ENCODE peak calls at places on chromosomes 7 and 10, in five cellular contexts. V, G, D, B and O are unnamed samples.

GRCh38 chr7:375491-375821 is 85.5 kb downstream of the FOXL3 start:
- DNase-seq in V (peak), G (peak), D (no peak), B (peak), O (no peak)

GRCh38 chr7:51314041-51314440 is 2.6 kb downstream of the COBL start:
- DNase-seq in B (no peak), D (no peak), G (no peak), V (no peak), O (no peak)

GRCh38 chr7:1700086-1700485 is 30.0 kb downstream of the ELFN1 start:
- DNase-seq in G (no peak), D (no peak), V (no peak), B (no peak), O (peak)

GRCh38 chr7:94179466-94179865 is 175.3 kb upstream of the BET1 start:
- DNase-seq in V (no peak), G (no peak), B (no peak), D (no peak), O (no peak)

GRCh38 chr10:62057359-62057758 is 155.9 kb downstream of the ARID5B start:
- DNase-seq in G (no peak), V (no peak), B (no peak), D (no peak), O (no peak)

GRCh38 chr10:34228066-34228465 is 587.0 kb downstream of the PARD3 start:
- DNase-seq in B (no peak), G (no peak), V (no peak), D (no peak), O (no peak)

GRCh38 chr7:134553976-134554375 is 5.1 kb downstream of the AKR1B15 start:
- DNase-seq in B (no peak), G (no peak), V (no peak), D (peak), O (no peak)

GRCh38 chr7:40299097-40299496 is 164.3 kb downstream of the SUGCT start:
- DNase-seq in V (no peak), D (no peak), B (no peak), G (no peak), O (no peak)

GRCh38 chr7:124764847-124765400 is 668 bp downstream of the GPR37 start:
- DNase-seq in V (no peak), G (peak), B (peak), D (peak), O (no peak)

GRCh38 chr7:152667900-152668440 is 8.0 kb downstream of the XRCC2 start:
- DNase-seq in G (no peak), V (no peak), D (no peak), B (no peak), O (no peak)

GRCh38 chr7:7329321-7329720 is 147.0 kb downstream of the C1GALT1 start:
- DNase-seq in V (no peak), B (no peak), G (no peak), D (no peak), O (no peak)

GRCh38 chr10:91552706-91553105 is 80.2 kb downstream of the PPP1R3C start:
- DNase-seq in G (no peak), D (no peak), V (no peak), B (no peak), O (no peak)

GRCh38 chr7:102272075-102272916 is 14.4 kb upstream of the SH2B2 start:
- DNase-seq in B (peak), D (peak), G (peak), V (peak), O (no peak)

GRCh38 chr7:43491123-43491522 is 91.8 kb upstream of the STK17A start:
- DNase-seq in D (no peak), G (no peak), B (no peak), V (no peak), O (no peak)

GRCh38 chr10:8594176-8594575 is 539.7 kb downstream of the GATA3 start:
- DNase-seq in B (no peak), G (no peak), D (no peak), V (no peak), O (no peak)

GRCh38 chr7:146249272-146249671 is 132.7 kb downstream of the CNTNAP2 start:
- DNase-seq in B (no peak), V (no peak), G (no peak), D (no peak), O (no peak)

GRCh38 chr10:15106352-15107013 is 9.3 kb downstream of the RPP38 start:
- DNase-seq in B (peak), V (no peak), D (peak), G (peak), O (no peak)

GRCh38 chr7:132254455-132254854 is 321.8 kb downstream of the PLXNA4 start:
- DNase-seq in G (no peak), D (no peak), B (no peak), V (no peak), O (no peak)

GRCh38 chr7:132257253-132257652 is 319.0 kb downstream of the PLXNA4 start:
- DNase-seq in G (no peak), D (no peak), V (no peak), B (no peak), O (no peak)

GRCh38 chr7:132255084-132255483 is 321.2 kb downstream of the PLXNA4 start:
- DNase-seq in D (no peak), V (no peak), G (no peak), B (no peak), O (no peak)

GRCh38 chr7:132256721-132257212 is 319.5 kb downstream of the PLXNA4 start:
- DNase-seq in B (no peak), V (no peak), D (no peak), G (no peak), O (no peak)

DNA sequence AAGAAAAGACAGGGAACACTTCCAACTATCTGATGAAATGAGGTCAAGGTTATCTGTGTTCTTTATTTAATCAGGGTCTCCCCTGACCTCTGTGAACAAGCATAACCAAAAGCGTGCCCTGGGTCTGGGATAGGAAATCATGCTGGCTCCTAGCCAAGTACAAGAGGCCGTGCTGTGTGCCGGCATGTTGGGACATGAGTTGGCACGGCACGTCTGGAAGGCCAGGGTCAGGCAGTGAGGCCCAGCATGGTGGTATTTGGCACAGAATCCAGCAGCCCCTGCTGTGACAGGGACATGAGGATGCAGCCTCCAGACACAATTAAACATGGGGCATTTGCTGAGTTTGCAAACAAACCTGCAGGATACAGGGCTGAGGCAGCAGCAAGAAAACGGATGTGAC is 320.4 kb downstream of the PLXNA4 start:
- DNase-seq in B (no peak), G (no peak), D (no peak), V (no peak), O (no peak)
- TF ChIP-seq CTCF in B (no peak), G (no peak), D (no peak), V (no peak), O (no peak)

GRCh38 chr10:35501923-35502322 is 103.2 kb upstream of the GJD4 start:
- DNase-seq in G (no peak), D (no peak), B (no peak), V (no peak), O (no peak)
- TF ChIP-seq CTCF in G (no peak), D (no peak), B (no peak), V (no peak), O (peak)

GRCh38 chr7:38211486-38211885 is 33.4 kb downstream of the STARD3NL start:
- DNase-seq in V (no peak), D (no peak), G (no peak), B (no peak), O (no peak)
- TF ChIP-seq CTCF in V (no peak), D (no peak), G (no peak), B (no peak), O (no peak)

GRCh38 chr7:46852795-46853194 is 729.1 kb downstream of the TNS3 start:
- DNase-seq in V (no peak), D (no peak), B (no peak), G (no peak), O (no peak)

GRCh38 chr7:46853451-46853850 is 728.5 kb downstream of the TNS3 start:
- DNase-seq in G (no peak), V (no peak), B (no peak), D (no peak), O (no peak)

GRCh38 chr7:46855851-46856250 is 726.1 kb downstream of the TNS3 start:
- DNase-seq in B (no peak), G (no peak), V (no peak), D (no peak), O (no peak)

GRCh38 chr7:46850563-46851325 is 731.2 kb downstream of the TNS3 start:
- DNase-seq in D (no peak), V (no peak), G (no peak), B (no peak), O (no peak)

DNA sequence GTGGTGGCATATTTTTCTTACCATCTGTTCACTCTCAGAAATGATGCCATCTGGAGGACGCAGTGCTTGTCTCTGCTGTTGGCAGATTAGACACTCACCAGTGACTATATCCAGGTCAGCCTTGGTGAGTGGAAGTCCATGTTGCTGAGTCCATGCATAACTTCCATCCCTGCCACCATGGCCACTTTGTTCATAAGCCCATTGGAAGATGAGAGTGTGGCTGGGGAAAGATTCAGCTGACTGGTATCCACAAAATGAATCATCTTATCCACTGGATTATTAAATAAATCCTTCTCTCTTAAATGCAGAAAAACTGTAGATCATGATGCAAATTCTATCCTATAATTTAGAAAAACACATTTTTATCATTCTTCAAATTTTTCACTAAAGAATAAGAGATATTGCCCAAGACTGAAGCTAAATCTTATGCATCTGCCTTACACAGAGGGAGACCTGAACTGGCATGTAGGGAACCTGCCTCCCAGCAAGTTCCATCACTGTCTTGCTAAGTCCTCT is 726.9 kb downstream of the TNS3 start:
- DNase-seq in V (no peak), G (no peak), D (no peak), B (no peak), O (no peak)
- TF ChIP-seq CTCF in V (no peak), G (no peak), D (no peak), B (no peak), O (peak)

DNA sequence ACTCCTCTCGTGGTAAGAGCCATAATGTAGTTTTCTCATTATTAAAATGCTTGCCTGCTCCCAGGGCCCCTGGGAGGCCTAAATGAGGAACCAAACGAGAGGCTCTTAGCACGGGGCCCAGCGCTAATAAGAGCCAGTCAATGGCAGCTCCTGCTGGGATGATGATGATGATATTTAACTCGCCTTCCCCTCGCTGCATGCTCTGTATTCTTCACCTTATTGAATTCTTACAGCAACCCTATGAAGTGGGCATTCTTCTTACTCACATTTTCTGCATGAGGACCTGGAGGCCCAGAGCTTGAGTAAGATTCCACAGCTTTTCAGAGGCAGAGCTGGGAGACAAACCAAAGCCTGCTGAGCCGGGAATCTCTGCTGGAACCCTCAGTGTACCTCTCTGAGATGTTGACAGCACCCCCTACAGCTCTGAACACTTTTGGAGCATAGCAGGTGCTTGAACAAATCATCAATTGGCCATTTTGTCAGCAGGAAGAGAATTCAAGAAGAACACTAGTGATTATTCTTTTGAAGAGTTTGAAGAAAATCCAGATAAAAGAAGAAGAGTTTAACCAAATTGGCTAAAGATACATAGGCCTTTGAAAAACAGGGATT is 93.1 kb upstream of the HABP2 start:
- DNase-seq in G (no peak), D (no peak), V (no peak), B (no peak), O (no peak)
- TF ChIP-seq CTCF in G (no peak), D (no peak), V (no peak), B (no peak), O (no peak)

DNA sequence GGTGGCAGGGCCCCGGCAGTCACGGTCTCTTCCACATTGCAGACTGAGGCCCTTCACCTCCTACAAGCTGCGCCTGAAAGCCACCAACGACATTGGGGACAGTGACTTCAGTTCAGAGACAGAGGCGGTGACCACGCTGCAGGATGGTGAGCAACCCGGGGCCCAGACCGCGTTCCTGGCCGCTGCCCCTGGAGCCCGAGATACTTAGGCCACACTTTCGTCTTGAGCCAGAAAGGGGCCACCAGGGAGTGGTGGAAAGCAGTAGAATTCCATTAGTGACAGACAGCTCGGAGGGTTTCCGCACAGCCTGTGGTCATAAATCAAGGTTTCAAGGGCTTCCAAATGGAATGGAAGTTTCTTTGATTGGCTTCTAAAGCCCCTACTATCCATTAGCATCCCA is 523.7 kb upstream of the FOXK1 start:
- DNase-seq in D (no peak), G (no peak), B (no peak), V (no peak), O (no peak)
- TF ChIP-seq CTCF in D (no peak), G (no peak), B (no peak), V (no peak), O (no peak)